ENCODE peak calls at places on chromosomes 13 and 19, in four cellular contexts. One of them, this sample, is unnamed. For H3K79me2, the result is how much of the 10 kb centered on the place peaks cover.

GRCh38 chr13:80132741-80133601 is 208.0 kb downstream of the SPRY2 start:
- DNase-seq in trophoblast cell: no peak
- DNase-seq in H9: no peak
- DNase-seq in H1: no peak
- DNase-seq in this sample: peak

GRCh38 chr13:50797081-50797480 is 46.4 kb downstream of the DLEU7 start:
- DNase-seq in H1: no peak
- DNase-seq in trophoblast cell: no peak
- DNase-seq in H9: no peak
- DNase-seq in this sample: no peak

GRCh38 chr19:34500656-34501120 is 19.1 kb downstream of the WTIP start:
- DNase-seq in trophoblast cell: no peak
- DNase-seq in H9: no peak
- DNase-seq in H1: no peak
- DNase-seq in this sample: no peak

GRCh38 chr13:97385146-97385545 is 48.8 kb upstream of the RAP2A start:
- DNase-seq in H9: no peak
- DNase-seq in trophoblast cell: peak
- DNase-seq in H1: no peak
- DNase-seq in this sample: no peak

GRCh38 chr19:46637224-46637623 is 1.2 kb upstream of the GNG8 start:
- DNase-seq in trophoblast cell: no peak
- DNase-seq in H1: no peak
- DNase-seq in H9: no peak
- DNase-seq in this sample: no peak

GRCh38 chr19:42528354-42529247 is at the start of gene CEACAM1:
- DNase-seq in trophoblast cell: peak
- DNase-seq in H1: no peak
- DNase-seq in H9: no peak
- DNase-seq in this sample: no peak

GRCh38 chr13:44713793-44714469 is 137.8 kb upstream of the TSC22D1 start:
- DNase-seq in trophoblast cell: peak
- DNase-seq in H9: peak
- DNase-seq in H1: peak
- DNase-seq in this sample: peak

GRCh38 chr13:27573265-27573664 is 47.1 kb downstream of the LNX2 start:
- DNase-seq in H1: no peak
- DNase-seq in H9: no peak
- DNase-seq in trophoblast cell: peak
- DNase-seq in this sample: no peak

GRCh38 chr19:12090807-12091206 is 26.3 kb downstream of the ZNF844 start:
- DNase-seq in trophoblast cell: peak
- DNase-seq in H9: peak
- DNase-seq in H1: no peak
- DNase-seq in this sample: peak

GRCh38 chr13:22080832-22081231 is 410.0 kb downstream of the FGF9 start:
- DNase-seq in H1: no peak
- DNase-seq in H9: peak
- DNase-seq in trophoblast cell: no peak
- DNase-seq in this sample: no peak

GRCh38 chr19:10763828-10764339 is 46.0 kb downstream of the DNM2 start:
- DNase-seq in H9: no peak
- DNase-seq in H1: no peak
- DNase-seq in trophoblast cell: no peak
- DNase-seq in this sample: no peak

GRCh38 chr13:84645196-84646071 is 763.2 kb upstream of the SLITRK1 start:
- DNase-seq in H9: no peak
- DNase-seq in H1: no peak
- DNase-seq in trophoblast cell: no peak
- DNase-seq in this sample: peak

GRCh38 chr13:28889317-28889716 is 69.2 kb downstream of the MTUS2 start:
- DNase-seq in trophoblast cell: no peak
- DNase-seq in H9: no peak
- DNase-seq in H1: no peak
- DNase-seq in this sample: no peak

GRCh38 chr19:45883881-45884681 is 1.9 kb downstream of the IRF2BP1 start:
- DNase-seq in H9: no peak
- DNase-seq in trophoblast cell: no peak
- DNase-seq in H1: no peak
- DNase-seq in this sample: no peak

GRCh38 chr19:34288381-34288780 is 34.0 kb downstream of the GARRE1 start:
- DNase-seq in H1: no peak
- DNase-seq in trophoblast cell: no peak
- DNase-seq in H9: no peak
- DNase-seq in this sample: no peak

GRCh38 chr13:80131204-80131603 is 209.7 kb downstream of the SPRY2 start:
- DNase-seq in trophoblast cell: no peak
- DNase-seq in H9: peak
- DNase-seq in H1: no peak
- DNase-seq in this sample: peak

GRCh38 chr19:49672131-49672919 is 4.7 kb upstream of the PRMT1 start:
- DNase-seq in H1: peak
- DNase-seq in trophoblast cell: peak
- DNase-seq in H9: peak
- DNase-seq in this sample: peak

GRCh38 chr19:13817615-13818371 is 22.6 kb downstream of the ZSWIM4 start:
- DNase-seq in trophoblast cell: peak
- DNase-seq in H9: peak
- DNase-seq in H1: peak
- DNase-seq in this sample: peak

GRCh38 chr13:90824027-90824426 is 523.5 kb upstream of the MIR17HG start:
- DNase-seq in trophoblast cell: no peak
- DNase-seq in H1: no peak
- DNase-seq in H9: no peak
- DNase-seq in this sample: no peak

GRCh38 chr19:29480507-29480906 is 45.3 kb upstream of the VSTM2B start:
- DNase-seq in H1: no peak
- DNase-seq in H9: no peak
- DNase-seq in trophoblast cell: no peak
- DNase-seq in this sample: no peak

GRCh38 chr19:51511353-51511752 is 9.8 kb upstream of the SIGLEC12 start:
- DNase-seq in trophoblast cell: no peak
- DNase-seq in H1: peak
- DNase-seq in H9: no peak
- DNase-seq in this sample: peak

GRCh38 chr13:51034906-51035305 is 76.2 kb downstream of the C13orf42 start:
- DNase-seq in H1: no peak
- DNase-seq in trophoblast cell: no peak
- DNase-seq in H9: no peak
- DNase-seq in this sample: no peak

DNA sequence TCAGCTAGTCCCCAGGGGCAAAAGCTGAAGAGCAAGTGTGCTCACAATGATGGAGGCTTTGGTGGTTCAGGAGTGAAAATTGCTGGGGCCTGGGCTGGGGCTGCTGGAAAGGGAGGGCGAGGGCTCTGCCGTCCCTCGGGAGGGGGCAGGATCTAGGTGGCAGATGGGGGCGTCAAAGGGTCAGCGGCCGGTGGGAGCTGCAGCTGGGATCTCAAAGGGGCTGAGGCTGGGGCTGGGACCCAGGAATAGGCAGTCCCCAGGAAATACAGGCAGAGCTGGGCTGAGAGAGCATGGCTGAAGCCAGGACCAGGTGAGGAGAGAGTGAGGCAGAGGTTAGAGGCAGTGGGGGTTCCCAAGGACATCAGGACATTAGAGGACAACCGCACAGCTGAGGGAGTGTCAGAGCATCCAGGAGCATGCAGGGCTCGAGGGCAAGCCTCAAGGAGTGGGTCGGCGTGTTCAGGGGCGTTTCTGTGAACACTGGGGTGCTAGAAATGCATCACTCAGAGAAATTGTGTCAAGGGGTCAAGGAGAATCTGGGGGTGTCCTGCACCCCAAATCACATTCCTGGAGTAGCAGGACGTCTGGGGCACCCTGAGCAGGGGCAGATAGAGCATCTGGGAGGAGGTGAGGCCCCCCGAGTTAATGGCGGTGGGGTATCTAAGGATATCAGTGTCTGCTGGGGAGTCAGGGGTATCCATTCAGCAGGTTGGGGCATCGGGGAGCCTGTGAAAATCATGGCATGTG is 1.2 kb upstream of the SYNE4 start:
- DNase-seq in trophoblast cell: no peak
- DNase-seq in H1: no peak
- DNase-seq in H9: no peak
- DNase-seq in this sample: no peak
- H3K9ac ChIP-seq in trophoblast cell: no peak
- H3K9ac ChIP-seq in H1: peak
- H3K9ac ChIP-seq in H9: no peak
- H3K9ac ChIP-seq in this sample: peak

GRCh38 chr19:38245826-38246498 is 10.2 kb downstream of the PPP1R14A start:
- DNase-seq in H1: no peak
- DNase-seq in H9: no peak
- DNase-seq in trophoblast cell: no peak
- DNase-seq in this sample: no peak
- H2BK5ac ChIP-seq in H1: no peak
- H2BK5ac ChIP-seq in H9: no peak
- H2BK5ac ChIP-seq in trophoblast cell: no peak
- H2BK5ac ChIP-seq in this sample: no peak

GRCh38 chr19:15399635-15400034 is 19.2 kb downstream of the AKAP8L start:
- DNase-seq in trophoblast cell: no peak
- DNase-seq in H1: no peak
- DNase-seq in H9: no peak
- DNase-seq in this sample: no peak
- H3K79me2 ChIP-seq in trophoblast cell: under half
- H3K79me2 ChIP-seq in H1: under half
- H3K79me2 ChIP-seq in H9: under half
- H3K79me2 ChIP-seq in this sample: under half

GRCh38 chr19:1510442-1510806 is 2.4 kb downstream of the ADAMTSL5 start:
- DNase-seq in trophoblast cell: no peak
- DNase-seq in H9: no peak
- DNase-seq in H1: no peak
- DNase-seq in this sample: no peak
- H3K9ac ChIP-seq in trophoblast cell: no peak
- H3K9ac ChIP-seq in H9: no peak
- H3K9ac ChIP-seq in H1: no peak
- H3K9ac ChIP-seq in this sample: no peak

GRCh38 chr13:109874921-109875454 is 88.6 kb upstream of the IRS2 start:
- DNase-seq in trophoblast cell: no peak
- DNase-seq in H9: no peak
- DNase-seq in H1: no peak
- DNase-seq in this sample: no peak

GRCh38 chr13:109874444-109874920 is 88.1 kb upstream of the IRS2 start:
- DNase-seq in H9: no peak
- DNase-seq in trophoblast cell: peak
- DNase-seq in H1: no peak
- DNase-seq in this sample: no peak

GRCh38 chr13:109871018-109871370 is 84.6 kb upstream of the IRS2 start:
- DNase-seq in trophoblast cell: no peak
- DNase-seq in H9: no peak
- DNase-seq in H1: no peak
- DNase-seq in this sample: no peak

GRCh38 chr13:109873351-109874123 is 87.2 kb upstream of the IRS2 start:
- DNase-seq in trophoblast cell: no peak
- DNase-seq in H1: no peak
- DNase-seq in H9: no peak
- DNase-seq in this sample: peak

GRCh38 chr13:109872864-109873263 is 86.5 kb upstream of the IRS2 start:
- DNase-seq in trophoblast cell: no peak
- DNase-seq in H1: no peak
- DNase-seq in H9: no peak
- DNase-seq in this sample: no peak
- H2BK5ac ChIP-seq in trophoblast cell: no peak
- H2BK5ac ChIP-seq in H1: no peak
- H2BK5ac ChIP-seq in H9: no peak
- H2BK5ac ChIP-seq in this sample: no peak

This sample was measured in mesendoderm.